ENCODE peak calls at places on chromosomes 5 and 9, in six cellular contexts. X is MCF 10A; Y is mucosa of gallbladder; T is activated CD8-positive, alpha-beta memory T cell treated with anti-CD3 and anti-CD28 coated beads for 48 hours; Q is NCI-H2227 treated with DMSO at 0.1 percent for 48 hours; S is SK-N-DZ. L is an unnamed sample.

GRCh38 chr5:149581192-149581861 is at the start of gene ARHGEF37:
- DNase-seq in X (peak), Y (peak), T (peak), Q (peak), S (no peak), L (peak)

GRCh38 chr5:24135536-24135935 is 509.2 kb downstream of the CDH10 start:
- DNase-seq in X (no peak), Y (no peak), T (no peak), Q (no peak), S (no peak), L (no peak)

GRCh38 chr9:137688725-137689124 is 69.9 kb downstream of the EHMT1 start:
- DNase-seq in X (no peak), Y (no peak), T (no peak), Q (no peak), S (no peak), L (no peak)

GRCh38 chr9:98428452-98428851 is 173.0 kb upstream of the TBC1D2 start:
- DNase-seq in X (no peak), Y (no peak), T (no peak), Q (no peak), S (no peak), L (no peak)

GRCh38 chr9:101512116-101512515 is 21.5 kb upstream of the RNF20 start:
- DNase-seq in X (no peak), Y (no peak), T (no peak), Q (no peak), S (no peak), L (no peak)

GRCh38 chr9:69019808-69020207 is 5.9 kb upstream of the PRKACG start:
- DNase-seq in X (no peak), Y (no peak), T (no peak), Q (peak), S (no peak), L (no peak)

GRCh38 chr9:96219615-96220257 is 82.2 kb downstream of the HSD17B3 start:
- DNase-seq in X (peak), Y (peak), T (peak), Q (no peak), S (no peak), L (peak)

GRCh38 chr5:83255268-83255667 is 177.9 kb downstream of the XRCC4 start:
- DNase-seq in X (no peak), Y (no peak), T (no peak), Q (no peak), S (no peak), L (no peak)

GRCh38 chr5:138752951-138753793 is at the start of gene CTNNA1:
- DNase-seq in X (peak), Y (peak), T (peak), Q (peak), S (peak), L (peak)

GRCh38 chr9:95091574-95091970 is 225.9 kb downstream of the FANCC start:
- DNase-seq in X (no peak), Y (no peak), T (no peak), Q (no peak), S (no peak), L (no peak)

GRCh38 chr5:104635216-104635615 is 1072.6 kb upstream of the NUDT12 start:
- DNase-seq in X (no peak), Y (no peak), T (no peak), Q (no peak), S (no peak), L (no peak)

GRCh38 chr5:145957388-145957787 is 21.0 kb downstream of the SH3RF2 start:
- DNase-seq in X (no peak), Y (no peak), T (no peak), Q (no peak), S (no peak), L (no peak)

GRCh38 chr9:78884611-78885150 is 587.8 kb downstream of the PSAT1 start:
- DNase-seq in X (no peak), Y (no peak), T (no peak), Q (no peak), S (no peak), L (no peak)

GRCh38 chr9:127415158-127415557 is 9.0 kb upstream of the ZNF79 start:
- DNase-seq in X (no peak), Y (no peak), T (no peak), Q (no peak), S (no peak), L (no peak)

GRCh38 chr5:132491368-132492364 is 1.1 kb upstream of the IRF1 start:
- DNase-seq in X (peak), Y (no peak), T (no peak), Q (no peak), S (no peak), L (peak)

GRCh38 chr9:124197177-124198095 is 60.3 kb upstream of the NEK6 start:
- DNase-seq in X (no peak), Y (peak), T (no peak), Q (no peak), S (no peak), L (peak)

GRCh38 chr9:215631-216155 is 1.0 kb downstream of the DOCK8 start:
- DNase-seq in X (no peak), Y (no peak), T (no peak), Q (no peak), S (no peak), L (no peak)

GRCh38 chr9:14640967-14641366 is 52.3 kb downstream of the ZDHHC21 start:
- DNase-seq in X (no peak), Y (no peak), T (no peak), Q (no peak), S (no peak), L (no peak)

GRCh38 chr5:177085985-177086917 is at the start of gene FGFR4:
- DNase-seq in X (peak), Y (peak), T (peak), Q (peak), S (peak), L (peak)

GRCh38 chr5:142698447-142698846 is 12.6 kb upstream of the FGF1 start:
- DNase-seq in X (no peak), Y (no peak), T (no peak), Q (peak), S (no peak), L (no peak)

L was measured in adrenal gland.